ENCODE peak calls at places on chromosomes 5 and 9, in six cellular contexts. B is CD4-positive, alpha-beta T cell; G is PC-3; A is tibial artery; X is fibroblast of lung; P is AG10803. Z is an unnamed sample.

GRCh38 chr5:43305948-43306563 is 7.2 kb downstream of the HMGCS1 start:
- DNase-seq in B (no peak), A (no peak), P (peak), X (peak), G (peak), Z (no peak)

GRCh38 chr5:139394654-139395566 is at the start of gene PROB1:
- DNase-seq in X (no peak), A (no peak), G (no peak), B (no peak), P (no peak), Z (no peak)

GRCh38 chr5:175479125-175479881 is 943 bp downstream of the SFXN1 start:
- DNase-seq in A (no peak), B (no peak), G (no peak), X (no peak), P (no peak), Z (no peak)

GRCh38 chr5:58401701-58402100 is 58.2 kb downstream of the PLK2 start:
- DNase-seq in P (no peak), B (no peak), X (no peak), A (no peak), G (no peak), Z (no peak)

GRCh38 chr5:132279801-132280200 is 14.4 kb upstream of the SLC22A4 start:
- DNase-seq in P (no peak), A (no peak), G (no peak), B (no peak), X (no peak), Z (no peak)

GRCh38 chr9:13939129-13939528 is 374.8 kb downstream of the NFIB start:
- DNase-seq in A (no peak), G (peak), P (peak), B (no peak), X (peak), Z (no peak)

GRCh38 chr9:38144421-38144820 is 75.4 kb upstream of the SHB start:
- DNase-seq in B (no peak), P (peak), G (peak), A (no peak), X (peak), Z (no peak)

GRCh38 chr9:94931725-94932124 is 205.2 kb downstream of the AOPEP start:
- DNase-seq in A (no peak), G (no peak), X (peak), P (no peak), B (no peak), Z (no peak)

GRCh38 chr9:133691659-133692363 is 46.3 kb downstream of the SARDH start:
- DNase-seq in X (peak), A (no peak), P (no peak), G (peak), B (no peak), Z (no peak)

GRCh38 chr9:92911496-92912475 is 33.9 kb upstream of the ZNF484 start:
- DNase-seq in A (peak), X (no peak), B (no peak), P (peak), G (peak), Z (no peak)

GRCh38 chr9:91062281-91062680 is 260.7 kb downstream of the SYK start:
- DNase-seq in P (no peak), X (no peak), B (no peak), A (no peak), G (no peak), Z (no peak)

GRCh38 chr9:115084709-115085108 is 33.2 kb downstream of the TNC start:
- DNase-seq in B (no peak), G (peak), P (no peak), X (no peak), A (no peak), Z (no peak)

GRCh38 chr5:42858031-42858643 is 46.4 kb upstream of the SELENOP start:
- DNase-seq in G (peak), A (peak), B (no peak), P (peak), X (no peak), Z (no peak)

GRCh38 chr5:15009420-15009819 is 137.8 kb upstream of the ANKH start:
- DNase-seq in P (peak), G (peak), B (no peak), X (peak), A (no peak), Z (no peak)

GRCh38 chr9:13487936-13488335 is 208.4 kb upstream of the MPDZ start:
- DNase-seq in B (no peak), P (no peak), X (no peak), G (no peak), A (no peak), Z (no peak)

GRCh38 chr9:137145731-137146526 is 7.0 kb downstream of the GRIN1 start:
- DNase-seq in G (no peak), P (no peak), X (no peak), A (no peak), B (no peak), Z (no peak)

GRCh38 chr9:3181049-3181953 is 337.4 kb upstream of the PUM3 start:
- DNase-seq in P (no peak), X (peak), B (peak), G (peak), A (no peak), Z (peak)

GRCh38 chr5:56881571-56881970 is 27.8 kb upstream of the SETD9 start:
- DNase-seq in X (no peak), G (no peak), A (no peak), B (no peak), P (no peak), Z (no peak)

GRCh38 chr5:19987594-19988345 is at the start of gene CDH18:
- DNase-seq in B (no peak), A (no peak), P (peak), X (peak), G (peak), Z (peak)

GRCh38 chr9:96532173-96532572 is 82.2 kb downstream of the HABP4 start:
- DNase-seq in A (no peak), B (no peak), G (no peak), X (no peak), P (no peak), Z (no peak)

GRCh38 chr9:93057703-93058356 is 671 bp upstream of the SUSD3 start:
- DNase-seq in A (no peak), X (no peak), P (no peak), G (no peak), B (no peak), Z (no peak)

GRCh38 chr5:64229163-64229774 is 63.6 kb downstream of the RNF180 start:
- DNase-seq in P (peak), A (no peak), B (no peak), G (peak), X (peak), Z (no peak)

GRCh38 chr9:121751686-121752445 is 100.4 kb downstream of the DAB2IP start:
- DNase-seq in B (no peak), A (no peak), P (peak), G (no peak), X (no peak), Z (no peak)

GRCh38 chr9:8649157-8649556 is 849.6 kb upstream of the DMAC1 start:
- DNase-seq in B (no peak), A (no peak), X (peak), P (no peak), G (no peak), Z (no peak)

GRCh38 chr5:57032151-57032551 is 80.2 kb upstream of the MIER3 start:
- DNase-seq in X (no peak), G (peak), A (no peak), B (no peak), P (no peak), Z (no peak)

GRCh38 chr9:135885100-135885853 is 22.1 kb downstream of the CAMSAP1 start:
- DNase-seq in G (peak), B (no peak), X (peak), A (no peak), P (peak), Z (no peak)

GRCh38 chr9:33466565-33467495 is 6.9 kb downstream of the NOL6 start:
- DNase-seq in G (peak), P (peak), B (peak), A (peak), X (no peak), Z (peak)

GRCh38 chr5:178626484-178627258 is at the start of gene CLK4:
- DNase-seq in X (peak), A (peak), P (peak), G (peak), B (peak), Z (peak)

GRCh38 chr9:107737987-107738743 is 248.6 kb upstream of the KLF4 start:
- DNase-seq in A (peak), P (peak), B (no peak), X (peak), G (peak), Z (no peak)

GRCh38 chr9:35335164-35335563 is 154.7 kb upstream of the RUSC2 start:
- DNase-seq in X (peak), B (no peak), P (peak), A (no peak), G (peak), Z (no peak)

GRCh38 chr9:134993996-134994720 is 76.4 kb upstream of the FCN1 start:
- DNase-seq in A (no peak), X (no peak), P (no peak), G (no peak), B (no peak), Z (no peak)

GRCh38 chr5:169971780-169972179 is 8.5 kb downstream of the INSYN2B start:
- DNase-seq in A (no peak), X (no peak), G (no peak), P (no peak), B (no peak), Z (no peak)
- TF ChIP-seq CTCF in A (no peak), X (no peak), G (no peak), P (no peak), B (no peak), Z (no peak)

DNA sequence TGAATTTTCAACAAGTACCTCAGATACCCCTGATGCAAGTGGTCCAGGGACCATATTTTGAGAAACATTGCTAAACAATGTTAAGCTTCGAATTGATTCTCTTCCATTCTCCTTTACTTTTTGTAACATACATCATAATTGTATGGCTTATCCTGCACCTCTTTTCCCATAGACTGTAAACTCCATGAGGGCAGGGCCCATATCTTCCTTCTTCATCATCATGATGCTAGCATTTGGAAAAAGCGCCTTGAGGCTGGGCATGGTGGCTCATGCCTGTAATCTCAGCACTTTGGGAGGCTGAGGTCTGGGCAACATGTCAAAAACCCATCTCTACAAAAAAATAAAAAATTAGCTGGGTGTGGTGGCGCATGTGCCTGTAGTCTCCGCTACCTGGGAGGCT is 14.5 kb upstream of the DELE1 start:
- DNase-seq in B (no peak), X (no peak), G (no peak), A (no peak), P (no peak), Z (no peak)
- TF ChIP-seq CTCF in B (no peak), X (no peak), G (no peak), A (no peak), P (no peak), Z (no peak)

DNA sequence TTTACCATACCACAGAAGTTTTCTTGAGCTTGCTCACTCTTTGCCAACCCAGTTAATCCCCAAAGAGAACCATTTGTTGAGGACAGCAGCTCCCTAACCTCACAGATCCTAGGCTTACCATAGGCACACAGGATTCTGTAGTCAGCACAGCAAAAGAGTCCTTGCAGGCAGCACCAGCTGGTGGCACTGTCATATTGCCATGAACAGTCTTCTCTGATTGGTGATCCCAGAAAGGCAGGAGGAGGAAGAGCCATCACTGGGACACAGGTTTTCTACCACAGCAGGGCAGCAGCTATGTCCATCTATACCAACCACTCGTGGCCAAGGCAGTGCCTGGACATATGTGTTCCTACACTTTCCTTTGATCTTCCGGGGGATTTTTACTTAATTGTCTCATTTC is 297.1 kb upstream of the CD180 start:
- DNase-seq in X (peak), A (peak), B (no peak), G (peak), P (peak), Z (no peak)
- TF ChIP-seq CTCF in X (peak), A (peak), B (no peak), G (peak), P (peak), Z (no peak)

GRCh38 chr5:3075309-3075708 is 323.8 kb upstream of the IRX2 start:
- DNase-seq in G (no peak), X (no peak), B (no peak), A (no peak), P (no peak), Z (no peak)
- TF ChIP-seq CTCF in G (no peak), X (no peak), B (no peak), A (no peak), P (no peak), Z (no peak)

GRCh38 chr5:94402096-94402495 is 216.3 kb downstream of the KIAA0825 start:
- DNase-seq in G (peak), X (peak), P (no peak), B (no peak), A (no peak), Z (no peak)

GRCh38 chr5:94397508-94397907 is 220.9 kb downstream of the KIAA0825 start:
- DNase-seq in P (no peak), X (no peak), B (no peak), A (no peak), G (no peak), Z (no peak)

GRCh38 chr5:94407023-94407422 is 211.4 kb downstream of the KIAA0825 start:
- DNase-seq in P (no peak), G (peak), X (peak), A (no peak), B (no peak), Z (no peak)

GRCh38 chr5:94409440-94409839 is 209.0 kb downstream of the KIAA0825 start:
- DNase-seq in A (no peak), G (no peak), P (no peak), B (no peak), X (no peak), Z (no peak)

DNA sequence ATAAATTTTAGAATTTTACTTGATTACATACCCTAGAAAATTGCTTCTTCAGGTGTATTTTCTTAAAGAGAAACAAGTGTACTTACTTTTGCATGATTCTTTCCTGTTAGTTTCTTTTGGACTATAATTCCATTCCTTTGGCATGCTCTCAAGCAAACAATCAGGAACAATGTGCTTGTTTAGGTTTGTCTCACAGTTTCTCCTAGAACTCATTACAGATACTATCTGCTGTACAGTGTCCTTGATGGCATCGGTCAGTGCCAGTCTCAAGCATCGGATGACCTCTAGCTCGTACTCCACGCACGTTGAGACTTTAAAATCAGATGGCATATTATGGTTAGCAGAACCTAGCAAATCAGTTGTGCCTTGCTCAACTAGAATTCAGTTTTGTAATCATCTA is 214.9 kb downstream of the KIAA0825 start:
- DNase-seq in A (no peak), G (no peak), P (no peak), B (no peak), X (no peak), Z (no peak)
- TF ChIP-seq CTCF in A (no peak), G (no peak), P (no peak), B (no peak), X (no peak), Z (no peak)

GRCh38 chr9:86741311-86742215 is 205.7 kb downstream of the GAS1 start:
- DNase-seq in A (no peak), G (peak), X (peak), B (no peak), P (peak), Z (no peak)
- TF ChIP-seq CTCF in A (no peak), G (no peak), X (no peak), B (no peak), P (no peak), Z (no peak)

GRCh38 chr9:104608336-104608735 is 2.9 kb upstream of the OR13C2 start:
- DNase-seq in B (no peak), P (no peak), A (no peak), G (peak), X (no peak), Z (no peak)
- TF ChIP-seq CTCF in B (no peak), P (peak), A (no peak), G (peak), X (no peak), Z (no peak)

GRCh38 chr5:79540939-79541338 is 27.0 kb upstream of the HOMER1 start:
- DNase-seq in G (no peak), X (no peak), B (no peak), P (no peak), A (no peak), Z (no peak)

GRCh38 chr5:79536193-79536906 is 22.4 kb upstream of the HOMER1 start:
- DNase-seq in P (no peak), A (no peak), G (no peak), X (no peak), B (no peak), Z (no peak)

GRCh38 chr5:79535477-79536192 is 21.7 kb upstream of the HOMER1 start:
- DNase-seq in G (peak), P (no peak), A (no peak), X (no peak), B (no peak), Z (no peak)
- TF ChIP-seq CTCF in G (peak), P (peak), A (no peak), X (no peak), B (no peak), Z (no peak)

DNA sequence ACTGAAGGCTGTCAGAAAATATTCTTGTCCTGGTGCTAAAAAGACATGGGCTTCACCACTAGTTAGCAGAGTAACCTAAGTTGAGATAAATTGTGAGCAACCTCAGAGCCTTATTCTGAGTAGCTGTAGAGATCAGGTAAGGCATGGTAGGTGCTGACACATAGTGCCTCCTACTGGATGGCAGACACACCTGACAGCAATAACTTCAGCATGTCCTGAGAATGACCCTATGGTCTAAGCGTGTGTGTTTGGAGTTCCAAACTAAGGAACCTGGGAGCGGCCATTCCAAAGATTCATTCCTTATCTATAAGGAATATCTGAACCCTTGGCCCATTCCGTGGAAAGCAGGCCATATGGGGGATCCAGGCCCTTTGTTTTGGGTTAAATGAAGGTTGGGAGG is 46.0 kb downstream of the SLC28A3 start:
- DNase-seq in P (no peak), G (no peak), X (no peak), B (no peak), A (no peak), Z (no peak)
- TF ChIP-seq CTCF in P (no peak), G (peak), X (no peak), B (no peak), A (no peak), Z (peak)

Z was measured in progenitor cell of endocrine pancreas.